ENCODE peak calls at places on chromosomes 11 and 22, in five cellular contexts. F, Y, E, T and W are unnamed samples.

GRCh38 chr22:37745548-37746365 is 48.9 kb downstream of the TRIOBP start:
- DNase-seq in F (peak), Y (peak), E (peak), T (peak), W (peak)

GRCh38 chr11:359181-359714 is 10.1 kb upstream of the B4GALNT4 start:
- DNase-seq in F (no peak), Y (peak), E (no peak), T (no peak), W (no peak)

GRCh38 chr11:20161230-20161918 is 1.1 kb upstream of the DBX1 start:
- DNase-seq in F (no peak), Y (no peak), E (no peak), T (no peak), W (no peak)

GRCh38 chr11:125376117-125376516 is 119.9 kb downstream of the FEZ1 start:
- DNase-seq in F (no peak), Y (peak), E (no peak), T (no peak), W (peak)

GRCh38 chr11:1526785-1527184 is 40.2 kb upstream of the MOB2 start:
- DNase-seq in F (no peak), Y (no peak), E (no peak), T (no peak), W (no peak)

GRCh38 chr22:30763815-30764686 is 69.4 kb downstream of the OSBP2 start:
- DNase-seq in F (peak), Y (no peak), E (peak), T (peak), W (peak)

GRCh38 chr11:19698493-19699292 is 13.9 kb upstream of the NAV2 start:
- DNase-seq in F (no peak), Y (peak), E (no peak), T (peak), W (peak)

GRCh38 chr11:30786392-30787120 is 200.4 kb upstream of the MPPED2 start:
- DNase-seq in F (no peak), Y (no peak), E (no peak), T (no peak), W (no peak)

GRCh38 chr11:62539238-62539925 is 7.2 kb downstream of the AHNAK start:
- DNase-seq in F (peak), Y (peak), E (peak), T (peak), W (peak)

DNA sequence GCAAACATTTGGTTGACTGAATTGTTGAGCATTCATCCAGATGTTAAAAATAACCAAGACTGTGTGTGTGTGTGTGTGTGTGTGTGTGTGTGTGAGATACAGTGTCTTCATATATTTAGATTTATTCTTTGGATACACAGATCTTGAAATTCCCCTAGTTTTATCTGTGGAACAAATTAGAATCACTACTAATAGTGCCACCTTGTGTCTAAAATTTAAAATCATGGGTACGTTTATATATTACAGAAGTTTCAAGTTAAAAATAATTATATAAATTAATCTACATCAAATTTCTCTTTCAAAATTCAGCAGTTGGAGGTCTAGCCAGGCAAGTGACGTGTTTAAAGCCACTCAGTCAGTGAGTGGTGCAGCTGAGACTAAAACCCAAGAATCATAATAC is 1566.2 kb upstream of the TENM4 start:
- DNase-seq in F (no peak), Y (no peak), E (no peak), T (no peak), W (peak)
- TF ChIP-seq CTCF in F (no peak), Y (no peak), E (no peak), T (peak), W (no peak)

GRCh38 chr11:127002669-127003259 is 2.2 kb upstream of the KIRREL3 start:
- DNase-seq in F (no peak), Y (no peak), E (no peak), T (no peak), W (no peak)
- H3K4me3 ChIP-seq in F (peak), Y (no peak), E (no peak), T (peak), W (no peak)

DNA sequence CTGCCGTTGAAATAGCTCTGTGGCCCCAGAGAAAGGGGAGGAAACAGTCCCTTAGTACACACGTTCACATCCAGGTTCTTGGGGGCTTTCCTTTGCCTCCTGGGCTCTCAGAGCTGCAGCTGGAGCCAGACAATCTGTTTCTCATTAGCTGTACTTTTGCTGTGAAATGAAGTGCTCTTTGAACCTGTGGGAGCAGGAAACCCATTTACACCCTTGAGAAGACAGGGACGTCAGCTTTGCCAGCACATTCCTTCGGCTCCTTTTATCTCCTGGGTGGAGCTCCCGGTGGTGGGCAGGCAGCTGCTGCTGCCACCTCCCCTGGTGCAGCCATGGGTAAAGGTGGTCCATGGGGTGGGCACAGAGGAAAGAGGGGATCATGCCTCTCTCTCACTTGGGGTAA is 80.6 kb upstream of the TIMP3 start:
- DNase-seq in F (no peak), Y (no peak), E (no peak), T (no peak), W (peak)
- TF ChIP-seq CTCF in F (no peak), Y (no peak), E (no peak), T (no peak), W (no peak)

GRCh38 chr22:19765477-19766234 is 5.1 kb downstream of the TBX1 start:
- DNase-seq in F (no peak), Y (no peak), E (no peak), T (no peak), W (no peak)
- H3K4me3 ChIP-seq in F (no peak), Y (no peak), E (peak), T (no peak), W (no peak)

DNA sequence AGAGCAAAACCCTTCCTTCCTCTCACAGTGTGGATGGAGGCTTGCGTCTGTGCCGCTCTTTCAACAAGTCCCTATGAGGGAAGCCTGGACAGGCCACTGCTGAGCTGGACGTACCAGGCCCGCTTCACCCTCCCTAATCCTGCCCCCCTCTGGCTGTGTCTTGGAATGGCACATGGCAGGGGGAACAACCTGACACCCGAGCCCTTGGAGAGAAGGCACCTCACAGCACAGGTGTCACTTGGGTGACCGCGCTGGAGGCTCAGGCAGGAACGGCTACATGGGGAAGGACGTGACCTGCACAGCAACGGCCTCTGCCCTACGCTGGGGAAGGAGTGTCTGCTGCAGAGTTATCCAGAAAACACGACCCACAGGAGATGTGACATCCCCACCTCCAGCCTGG is 11.0 kb downstream of the CARS1 start:
- DNase-seq in F (no peak), Y (no peak), E (no peak), T (no peak), W (no peak)
- TF ChIP-seq CTCF in F (peak), Y (no peak), E (peak), T (no peak), W (peak)